ENCODE peak calls at places on chromosome 15, in five cellular contexts. K, B, Z, E and R are unnamed samples.
A peak's percentile ranks its signal among the peaks of the same experiment; 100 is the strongest.

GRCh38 chr15:61621146-61621545 is 392.0 kb upstream of the RORA start:
- DNase-seq in K (no peak), B (no peak), Z (no peak), E (no peak), R (no peak)

GRCh38 chr15:53665930-53666329 is 93.5 kb downstream of the WDR72 start:
- DNase-seq in K (no peak), B (no peak), Z (no peak), E (no peak), R (no peak)

GRCh38 chr15:68585574-68586273 is 6.9 kb downstream of the CORO2B start:
- DNase-seq in K (no peak), B (no peak), Z (no peak), E (no peak), R (no peak)

GRCh38 chr15:64702816-64703631 is 72.4 kb downstream of the RBPMS2 start:
- DNase-seq in K (peak; percentile 97), B (peak; percentile 96), Z (peak; percentile 93), E (peak; percentile 92), R (peak; percentile 100)

GRCh38 chr15:38187646-38188313 is 64.9 kb upstream of the SPRED1 start:
- DNase-seq in K (no peak), B (no peak), Z (no peak), E (no peak), R (no peak)

GRCh38 chr15:74482661-74483060 is 21.7 kb upstream of the UBL7 start:
- DNase-seq in K (no peak), B (no peak), Z (no peak), E (no peak), R (no peak)

GRCh38 chr15:29369261-29369660 is 99.6 kb upstream of the NSMCE3 start:
- DNase-seq in K (no peak), B (no peak), Z (no peak), E (no peak), R (no peak)

GRCh38 chr15:95760508-95760907 is 570.0 kb upstream of the NR2F2 start:
- DNase-seq in K (no peak), B (no peak), Z (peak; percentile 10), E (no peak), R (no peak)

GRCh38 chr15:47820047-47820779 is 102.9 kb downstream of the SEMA6D start:
- DNase-seq in K (no peak), B (no peak), Z (no peak), E (no peak), R (no peak)

GRCh38 chr15:35080226-35080625 is 4.9 kb downstream of the NANOGP8 start:
- DNase-seq in K (no peak), B (no peak), Z (no peak), E (no peak), R (no peak)

GRCh38 chr15:70420421-70421196 is 322.9 kb upstream of the TLE3 start:
- DNase-seq in K (no peak), B (no peak), Z (no peak), E (no peak), R (no peak)

GRCh38 chr15:35698978-35699377 is 153.0 kb upstream of the DPH6 start:
- DNase-seq in K (no peak), B (no peak), Z (no peak), E (no peak), R (no peak)

GRCh38 chr15:37891754-37892368 is 42.6 kb upstream of the TMCO5A start:
- DNase-seq in K (no peak), B (no peak), Z (peak; percentile 63), E (no peak), R (no peak)

GRCh38 chr15:101206173-101206572 is 45.7 kb downstream of the CHSY1 start:
- DNase-seq in K (no peak), B (peak; percentile 62), Z (peak; percentile 66), E (no peak), R (no peak)

GRCh38 chr15:68304611-68305337 is 27.2 kb downstream of the FEM1B start:
- DNase-seq in K (no peak), B (no peak), Z (no peak), E (no peak), R (no peak)

GRCh38 chr15:27235689-27236088 is 264.7 kb downstream of the GABRG3 start:
- DNase-seq in K (no peak), B (no peak), Z (no peak), E (no peak), R (no peak)

GRCh38 chr15:43209059-43209824 is 11.6 kb downstream of the EPB42 start:
- DNase-seq in K (no peak), B (no peak), Z (no peak), E (no peak), R (no peak)

GRCh38 chr15:42215854-42216829 is 8.0 kb upstream of the VPS39 start:
- DNase-seq in K (no peak), B (no peak), Z (no peak), E (no peak), R (no peak)

GRCh38 chr15:84108725-84109124 is 126.8 kb upstream of the GOLGA6L4 start:
- DNase-seq in K (no peak), B (no peak), Z (peak; percentile 5), E (no peak), R (no peak)

GRCh38 chr15:99434506-99435137 is 131.2 kb upstream of the MEF2A start:
- DNase-seq in K (no peak), B (no peak), Z (no peak), E (no peak), R (peak; percentile 5)

GRCh38 chr15:67420137-67420536 is 100.8 kb upstream of the C15orf61 start:
- DNase-seq in K (no peak), B (no peak), Z (no peak), E (no peak), R (no peak)